ENCODE peak calls at places on chromosomes 5 and 9, in seven cellular contexts. One of them, this sample, is unnamed.

GRCh38 chr5:178383919-178384814 is 151.6 kb upstream of the PHYKPL start:
- DNase-seq in CD4-positive, alpha-beta T cell: no peak
- DNase-seq in B cell: no peak
- DNase-seq in Calu3: no peak
- DNase-seq in fibroblast of villous mesenchyme: no peak
- DNase-seq in cardiac fibroblast: no peak
- DNase-seq in mammary epithelial cell: no peak
- DNase-seq in this sample: peak

GRCh38 chr5:136236479-136237083 is 43.6 kb upstream of the SMIM32 start:
- DNase-seq in cardiac fibroblast: no peak
- DNase-seq in Calu3: no peak
- DNase-seq in mammary epithelial cell: peak
- DNase-seq in B cell: no peak
- DNase-seq in fibroblast of villous mesenchyme: no peak
- DNase-seq in CD4-positive, alpha-beta T cell: no peak
- DNase-seq in this sample: no peak

GRCh38 chr5:157951673-157952373 is 92.9 kb upstream of the CLINT1 start:
- DNase-seq in fibroblast of villous mesenchyme: no peak
- DNase-seq in mammary epithelial cell: no peak
- DNase-seq in Calu3: no peak
- DNase-seq in B cell: no peak
- DNase-seq in cardiac fibroblast: peak
- DNase-seq in CD4-positive, alpha-beta T cell: no peak
- DNase-seq in this sample: no peak

GRCh38 chr9:136628287-136628686 is 34.4 kb upstream of the EGFL7 start:
- DNase-seq in mammary epithelial cell: no peak
- DNase-seq in cardiac fibroblast: no peak
- DNase-seq in fibroblast of villous mesenchyme: no peak
- DNase-seq in CD4-positive, alpha-beta T cell: no peak
- DNase-seq in B cell: no peak
- DNase-seq in Calu3: no peak
- DNase-seq in this sample: peak

GRCh38 chr5:82396396-82396795 is 118.2 kb upstream of the RPS23 start:
- DNase-seq in B cell: no peak
- DNase-seq in mammary epithelial cell: peak
- DNase-seq in CD4-positive, alpha-beta T cell: no peak
- DNase-seq in fibroblast of villous mesenchyme: peak
- DNase-seq in Calu3: no peak
- DNase-seq in cardiac fibroblast: peak
- DNase-seq in this sample: no peak

GRCh38 chr9:76519027-76519835 is 60.2 kb downstream of the GCNT1 start:
- DNase-seq in cardiac fibroblast: no peak
- DNase-seq in CD4-positive, alpha-beta T cell: no peak
- DNase-seq in fibroblast of villous mesenchyme: no peak
- DNase-seq in B cell: no peak
- DNase-seq in Calu3: peak
- DNase-seq in mammary epithelial cell: peak
- DNase-seq in this sample: no peak

GRCh38 chr5:168579987-168580508 is 880 bp upstream of the PANK3 start:
- DNase-seq in CD4-positive, alpha-beta T cell: no peak
- DNase-seq in Calu3: no peak
- DNase-seq in cardiac fibroblast: peak
- DNase-seq in mammary epithelial cell: no peak
- DNase-seq in fibroblast of villous mesenchyme: no peak
- DNase-seq in B cell: no peak
- DNase-seq in this sample: peak

GRCh38 chr5:150263801-150264621 is 25.6 kb downstream of the CAMK2A start:
- DNase-seq in cardiac fibroblast: peak
- DNase-seq in Calu3: peak
- DNase-seq in fibroblast of villous mesenchyme: peak
- DNase-seq in mammary epithelial cell: peak
- DNase-seq in B cell: no peak
- DNase-seq in CD4-positive, alpha-beta T cell: no peak
- DNase-seq in this sample: peak

GRCh38 chr5:147966326-147966725 is 60.0 kb upstream of the C5orf46 start:
- DNase-seq in CD4-positive, alpha-beta T cell: no peak
- DNase-seq in B cell: no peak
- DNase-seq in fibroblast of villous mesenchyme: no peak
- DNase-seq in mammary epithelial cell: no peak
- DNase-seq in Calu3: no peak
- DNase-seq in cardiac fibroblast: no peak
- DNase-seq in this sample: no peak

GRCh38 chr9:107214381-107214780 is 68.7 kb upstream of the RAD23B start:
- DNase-seq in fibroblast of villous mesenchyme: no peak
- DNase-seq in Calu3: no peak
- DNase-seq in B cell: no peak
- DNase-seq in cardiac fibroblast: no peak
- DNase-seq in CD4-positive, alpha-beta T cell: no peak
- DNase-seq in mammary epithelial cell: no peak
- DNase-seq in this sample: no peak

GRCh38 chr5:168658394-168658793 is 79.2 kb upstream of the PANK3 start:
- DNase-seq in Calu3: no peak
- DNase-seq in cardiac fibroblast: peak
- DNase-seq in mammary epithelial cell: peak
- DNase-seq in B cell: no peak
- DNase-seq in fibroblast of villous mesenchyme: no peak
- DNase-seq in CD4-positive, alpha-beta T cell: no peak
- DNase-seq in this sample: no peak

GRCh38 chr9:107312651-107313050 is 29.6 kb downstream of the RAD23B start:
- DNase-seq in fibroblast of villous mesenchyme: peak
- DNase-seq in B cell: no peak
- DNase-seq in mammary epithelial cell: no peak
- DNase-seq in Calu3: no peak
- DNase-seq in CD4-positive, alpha-beta T cell: no peak
- DNase-seq in cardiac fibroblast: peak
- DNase-seq in this sample: peak

GRCh38 chr9:104970588-104970987 is 42.6 kb upstream of the ABCA1 start:
- DNase-seq in mammary epithelial cell: no peak
- DNase-seq in cardiac fibroblast: peak
- DNase-seq in B cell: no peak
- DNase-seq in fibroblast of villous mesenchyme: peak
- DNase-seq in CD4-positive, alpha-beta T cell: no peak
- DNase-seq in Calu3: no peak
- DNase-seq in this sample: no peak

GRCh38 chr5:167820266-167820988 is 471.0 kb upstream of the WWC1 start:
- DNase-seq in fibroblast of villous mesenchyme: no peak
- DNase-seq in cardiac fibroblast: no peak
- DNase-seq in B cell: no peak
- DNase-seq in Calu3: no peak
- DNase-seq in mammary epithelial cell: peak
- DNase-seq in CD4-positive, alpha-beta T cell: no peak
- DNase-seq in this sample: no peak

GRCh38 chr5:158727108-158727507 is 372.6 kb downstream of the EBF1 start:
- DNase-seq in CD4-positive, alpha-beta T cell: no peak
- DNase-seq in B cell: no peak
- DNase-seq in mammary epithelial cell: no peak
- DNase-seq in Calu3: no peak
- DNase-seq in cardiac fibroblast: no peak
- DNase-seq in fibroblast of villous mesenchyme: peak
- DNase-seq in this sample: no peak

GRCh38 chr5:107501965-107502691 is 168.6 kb downstream of the EFNA5 start:
- DNase-seq in CD4-positive, alpha-beta T cell: no peak
- DNase-seq in fibroblast of villous mesenchyme: peak
- DNase-seq in B cell: no peak
- DNase-seq in mammary epithelial cell: no peak
- DNase-seq in cardiac fibroblast: peak
- DNase-seq in Calu3: no peak
- DNase-seq in this sample: no peak
- TF ChIP-seq CTCF in CD4-positive, alpha-beta T cell: no peak
- TF ChIP-seq CTCF in fibroblast of villous mesenchyme: no peak
- TF ChIP-seq CTCF in B cell: no peak
- TF ChIP-seq CTCF in mammary epithelial cell: no peak
- TF ChIP-seq CTCF in cardiac fibroblast: no peak
- TF ChIP-seq CTCF in Calu3: no peak
- TF ChIP-seq CTCF in this sample: no peak

DNA sequence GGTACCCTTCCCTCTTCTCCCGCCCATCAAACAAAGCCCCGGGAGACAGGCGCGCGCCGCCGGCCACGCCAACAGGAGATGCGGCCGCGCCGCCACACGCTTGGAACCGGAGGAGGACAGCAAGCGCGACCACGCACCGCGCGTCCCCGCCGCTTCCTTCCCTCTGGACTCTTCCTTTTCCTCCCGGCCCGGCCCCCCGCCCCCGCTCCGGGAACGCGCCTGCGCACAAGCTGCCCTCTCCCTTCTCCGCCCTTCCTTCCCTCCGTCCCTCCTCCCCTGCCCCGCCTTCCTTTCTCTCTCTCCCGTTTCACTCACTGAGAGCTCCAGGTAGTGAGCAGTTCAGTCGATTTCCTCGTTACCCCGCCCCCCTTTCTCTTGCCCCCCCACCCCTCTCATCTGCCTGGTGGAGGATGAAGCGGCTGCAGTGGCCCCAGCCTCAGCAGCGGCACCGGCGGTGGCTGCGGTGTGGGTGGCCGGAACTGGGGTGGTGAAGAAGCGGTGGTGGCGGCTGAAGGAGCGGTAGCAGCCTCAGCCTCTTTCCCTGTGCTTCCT is at the start of gene RASA1:
- DNase-seq in CD4-positive, alpha-beta T cell: peak
- DNase-seq in Calu3: peak
- DNase-seq in B cell: peak
- DNase-seq in fibroblast of villous mesenchyme: peak
- DNase-seq in cardiac fibroblast: peak
- DNase-seq in mammary epithelial cell: peak
- DNase-seq in this sample: peak
- TF ChIP-seq CTCF in CD4-positive, alpha-beta T cell: no peak
- TF ChIP-seq CTCF in Calu3: no peak
- TF ChIP-seq CTCF in B cell: no peak
- TF ChIP-seq CTCF in fibroblast of villous mesenchyme: no peak
- TF ChIP-seq CTCF in cardiac fibroblast: no peak
- TF ChIP-seq CTCF in mammary epithelial cell: no peak
- TF ChIP-seq CTCF in this sample: no peak

GRCh38 chr9:69743930-69744329 is 15.9 kb downstream of the PTAR1 start:
- DNase-seq in cardiac fibroblast: no peak
- DNase-seq in mammary epithelial cell: no peak
- DNase-seq in CD4-positive, alpha-beta T cell: no peak
- DNase-seq in Calu3: no peak
- DNase-seq in fibroblast of villous mesenchyme: no peak
- DNase-seq in B cell: no peak
- DNase-seq in this sample: no peak

GRCh38 chr9:69746859-69747560 is 12.8 kb downstream of the PTAR1 start:
- DNase-seq in mammary epithelial cell: no peak
- DNase-seq in fibroblast of villous mesenchyme: no peak
- DNase-seq in CD4-positive, alpha-beta T cell: no peak
- DNase-seq in cardiac fibroblast: no peak
- DNase-seq in B cell: no peak
- DNase-seq in Calu3: no peak
- DNase-seq in this sample: no peak

GRCh38 chr9:69748304-69748703 is 11.5 kb downstream of the PTAR1 start:
- DNase-seq in Calu3: no peak
- DNase-seq in B cell: no peak
- DNase-seq in mammary epithelial cell: no peak
- DNase-seq in CD4-positive, alpha-beta T cell: no peak
- DNase-seq in cardiac fibroblast: no peak
- DNase-seq in fibroblast of villous mesenchyme: no peak
- DNase-seq in this sample: no peak

GRCh38 chr9:69745716-69746538 is 13.9 kb downstream of the PTAR1 start:
- DNase-seq in fibroblast of villous mesenchyme: peak
- DNase-seq in CD4-positive, alpha-beta T cell: no peak
- DNase-seq in B cell: no peak
- DNase-seq in cardiac fibroblast: peak
- DNase-seq in mammary epithelial cell: no peak
- DNase-seq in Calu3: no peak
- DNase-seq in this sample: no peak

DNA sequence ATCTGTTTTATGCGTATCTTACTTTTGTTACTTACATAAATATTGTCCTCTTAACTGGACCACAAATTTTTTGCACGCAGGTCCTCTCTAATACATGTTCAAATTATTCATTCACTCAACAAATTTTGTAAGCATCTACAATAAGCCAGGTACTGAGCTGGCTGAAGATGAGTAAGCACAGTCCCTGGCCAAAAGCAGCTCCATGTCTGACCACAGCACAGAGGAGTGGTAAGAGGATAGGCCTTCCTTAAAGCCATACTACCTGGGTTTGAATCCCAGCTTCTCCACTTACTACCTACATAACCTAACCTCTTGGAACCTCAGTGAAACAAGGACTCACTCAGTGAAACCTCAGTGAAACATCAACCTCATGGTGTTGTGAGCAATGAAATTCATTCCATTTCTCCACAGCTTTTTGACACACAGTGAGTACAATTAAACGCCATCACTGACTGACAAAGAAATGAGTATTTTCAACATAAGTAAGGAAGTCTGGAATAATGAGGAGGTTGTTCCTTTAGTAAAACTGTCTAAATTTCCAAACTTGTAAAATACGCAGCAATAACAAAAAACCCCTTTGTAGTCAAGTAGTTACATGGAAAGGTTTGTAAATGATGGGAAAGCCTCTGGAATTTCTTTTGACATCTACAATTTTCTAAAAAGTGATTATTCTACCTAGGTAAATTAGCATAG is 15.0 kb downstream of the PTAR1 start:
- DNase-seq in cardiac fibroblast: no peak
- DNase-seq in B cell: no peak
- DNase-seq in mammary epithelial cell: peak
- DNase-seq in Calu3: no peak
- DNase-seq in CD4-positive, alpha-beta T cell: no peak
- DNase-seq in fibroblast of villous mesenchyme: no peak
- DNase-seq in this sample: no peak
- TF ChIP-seq CTCF in cardiac fibroblast: no peak
- TF ChIP-seq CTCF in B cell: no peak
- TF ChIP-seq CTCF in mammary epithelial cell: no peak
- TF ChIP-seq CTCF in Calu3: no peak
- TF ChIP-seq CTCF in CD4-positive, alpha-beta T cell: no peak
- TF ChIP-seq CTCF in fibroblast of villous mesenchyme: no peak
- TF ChIP-seq CTCF in this sample: no peak

GRCh38 chr5:180609817-180610550 is 18.7 kb upstream of the SCGB3A1 start:
- DNase-seq in cardiac fibroblast: no peak
- DNase-seq in CD4-positive, alpha-beta T cell: no peak
- DNase-seq in B cell: no peak
- DNase-seq in Calu3: no peak
- DNase-seq in mammary epithelial cell: no peak
- DNase-seq in fibroblast of villous mesenchyme: no peak
- DNase-seq in this sample: no peak

GRCh38 chr5:180611140-180611850 is 20.0 kb upstream of the SCGB3A1 start:
- DNase-seq in mammary epithelial cell: no peak
- DNase-seq in CD4-positive, alpha-beta T cell: no peak
- DNase-seq in Calu3: peak
- DNase-seq in fibroblast of villous mesenchyme: no peak
- DNase-seq in B cell: no peak
- DNase-seq in cardiac fibroblast: no peak
- DNase-seq in this sample: no peak

GRCh38 chr5:180613188-180613587 is 21.9 kb upstream of the SCGB3A1 start:
- DNase-seq in mammary epithelial cell: no peak
- DNase-seq in Calu3: no peak
- DNase-seq in B cell: no peak
- DNase-seq in CD4-positive, alpha-beta T cell: no peak
- DNase-seq in fibroblast of villous mesenchyme: no peak
- DNase-seq in cardiac fibroblast: no peak
- DNase-seq in this sample: no peak

GRCh38 chr5:180613789-180614188 is 22.5 kb upstream of the SCGB3A1 start:
- DNase-seq in cardiac fibroblast: no peak
- DNase-seq in Calu3: no peak
- DNase-seq in mammary epithelial cell: no peak
- DNase-seq in CD4-positive, alpha-beta T cell: no peak
- DNase-seq in fibroblast of villous mesenchyme: no peak
- DNase-seq in B cell: no peak
- DNase-seq in this sample: no peak

DNA sequence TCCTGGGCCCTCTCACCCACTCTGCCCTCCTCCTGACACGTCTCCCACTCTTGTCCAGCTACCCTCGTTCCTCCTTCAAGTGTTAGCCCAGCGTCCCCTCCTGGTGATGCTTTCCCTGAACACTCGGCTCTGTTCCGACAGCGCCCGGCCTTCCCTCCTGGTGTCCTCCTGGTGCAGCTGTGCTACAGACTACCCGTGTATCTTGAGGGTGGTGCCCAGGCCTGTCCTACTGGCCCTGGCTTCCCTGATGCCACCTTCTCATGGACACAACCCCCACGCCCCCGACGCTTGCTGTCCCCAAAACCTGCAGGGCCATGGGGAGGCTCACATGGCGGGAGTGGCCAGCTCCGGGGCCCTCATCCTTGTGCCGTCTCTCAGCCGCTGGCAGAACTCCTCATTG is 21.4 kb upstream of the SCGB3A1 start:
- DNase-seq in B cell: no peak
- DNase-seq in fibroblast of villous mesenchyme: no peak
- DNase-seq in Calu3: no peak
- DNase-seq in CD4-positive, alpha-beta T cell: no peak
- DNase-seq in mammary epithelial cell: no peak
- DNase-seq in cardiac fibroblast: no peak
- DNase-seq in this sample: no peak
- TF ChIP-seq CTCF in B cell: no peak
- TF ChIP-seq CTCF in fibroblast of villous mesenchyme: no peak
- TF ChIP-seq CTCF in Calu3: no peak
- TF ChIP-seq CTCF in CD4-positive, alpha-beta T cell: no peak
- TF ChIP-seq CTCF in mammary epithelial cell: no peak
- TF ChIP-seq CTCF in cardiac fibroblast: no peak
- TF ChIP-seq CTCF in this sample: no peak